ENCODE peak calls at places on chromosomes 1 and 21, in five cellular contexts. C is NCI-H1105; S is cardiac fibroblast; E is effector CD4-positive, alpha-beta T cell; B is right cardiac atrium. H is an unnamed sample.
A peak's percentile ranks its signal among the peaks of the same experiment; 100 is the strongest.

GRCh38 chr1:203381151-203381751 is 30.3 kb upstream of the FMOD start:
- DNase-seq in B (no peak), S (no peak), C (no peak), E (no peak), H (no peak)

GRCh38 chr1:68269637-68270430 is 37.5 kb upstream of the WLS start:
- DNase-seq in E (no peak), C (no peak), B (no peak), S (no peak), H (peak; percentile 51)

GRCh38 chr21:36955783-36956182 is 10.7 kb downstream of the HLCS start:
- DNase-seq in B (no peak), S (no peak), C (no peak), E (no peak), H (no peak)

GRCh38 chr1:16719571-16720402 is 20.5 kb upstream of the RNU1-4 start:
- DNase-seq in C (no peak), S (no peak), E (no peak), B (peak; percentile 9), H (no peak)

GRCh38 chr1:221839794-221840395 is 98.0 kb upstream of the DUSP10 start:
- DNase-seq in S (peak; percentile 83), B (peak; percentile 76), C (no peak), E (peak; percentile 38), H (peak; percentile 73)

GRCh38 chr1:155126494-155127104 is 1.1 kb upstream of the EFNA1 start:
- DNase-seq in S (peak; percentile 26), E (peak; percentile 27), C (peak; percentile 13), B (peak; percentile 43), H (peak; percentile 28)

GRCh38 chr1:161932668-161933067 is 91.0 kb downstream of the OLFML2B start:
- DNase-seq in B (peak; percentile 48), S (no peak), C (no peak), E (no peak), H (no peak)

GRCh38 chr1:84247425-84248220 is 53.9 kb upstream of the SAMD13 start:
- DNase-seq in C (no peak), S (peak; percentile 44), B (no peak), E (no peak), H (peak; percentile 99)

GRCh38 chr1:179591592-179592580 is at the start of gene TDRD5:
- DNase-seq in S (no peak), B (no peak), C (no peak), E (no peak), H (no peak)

GRCh38 chr1:90201467-90202358 is 206.8 kb downstream of the ZNF326 start:
- DNase-seq in S (no peak), E (no peak), B (no peak), C (no peak), H (peak; percentile 1)

GRCh38 chr21:35084869-35085268 is 35.8 kb upstream of the RUNX1 start:
- DNase-seq in E (no peak), S (peak; percentile 71), B (no peak), C (no peak), H (peak; percentile 75)

GRCh38 chr1:179709841-179710329 is 33.2 kb upstream of the FAM163A start:
- DNase-seq in C (no peak), B (peak; percentile 33), E (peak; percentile 21), S (peak; percentile 93), H (peak; percentile 72)

GRCh38 chr1:117147341-117147831 is 25.8 kb upstream of the TRIM45 start:
- DNase-seq in S (no peak), E (no peak), C (no peak), B (no peak), H (no peak)

GRCh38 chr1:166884040-166884642 is 8.1 kb upstream of the TADA1 start:
- DNase-seq in C (no peak), E (peak; percentile 4), B (peak; percentile 37), S (peak; percentile 39), H (peak; percentile 17)

GRCh38 chr1:198772626-198773025 is 133.8 kb downstream of the PTPRC start:
- DNase-seq in B (no peak), C (no peak), E (no peak), S (peak; percentile 55), H (no peak)

GRCh38 chr21:26055841-26056264 is 114.7 kb downstream of the APP start:
- DNase-seq in C (no peak), E (no peak), S (no peak), B (no peak), H (peak; percentile 54)

H was measured in fibroblast of villous mesenchyme.